ENCODE peak calls at places on chromosomes 4 and X, in seven cellular contexts. One of them, this sample, is unnamed.

GRCh38 chrX:12065251-12065650 is 73.0 kb upstream of the FRMPD4 start:
- DNase-seq in lung: no peak
- DNase-seq in psoas muscle: no peak
- DNase-seq in sigmoid colon: no peak
- DNase-seq in foreskin fibroblast: no peak
- DNase-seq in HCT116: no peak
- DNase-seq in choroid plexus epithelial cell: peak; percentile 35
- DNase-seq in this sample: no peak

GRCh38 chrX:11064851-11065600 is 46.1 kb upstream of the HCCS start:
- DNase-seq in lung: no peak
- DNase-seq in psoas muscle: no peak
- DNase-seq in sigmoid colon: no peak
- DNase-seq in foreskin fibroblast: peak; percentile 47
- DNase-seq in HCT116: no peak
- DNase-seq in choroid plexus epithelial cell: peak; percentile 78
- DNase-seq in this sample: no peak

GRCh38 chr4:95415346-95415771 is 133.4 kb downstream of the UNC5C start:
- DNase-seq in lung: no peak
- DNase-seq in psoas muscle: no peak
- DNase-seq in sigmoid colon: no peak
- DNase-seq in foreskin fibroblast: no peak
- DNase-seq in HCT116: no peak
- DNase-seq in choroid plexus epithelial cell: peak; percentile 45
- DNase-seq in this sample: no peak

GRCh38 chr4:39043058-39043696 is 11.0 kb upstream of the TMEM156 start:
- DNase-seq in lung: no peak
- DNase-seq in psoas muscle: no peak
- DNase-seq in sigmoid colon: no peak
- DNase-seq in foreskin fibroblast: no peak
- DNase-seq in HCT116: no peak
- DNase-seq in choroid plexus epithelial cell: peak; percentile 75
- DNase-seq in this sample: no peak

GRCh38 chr4:19402666-19403065 is 849.0 kb upstream of the SLIT2 start:
- DNase-seq in lung: no peak
- DNase-seq in psoas muscle: no peak
- DNase-seq in sigmoid colon: no peak
- DNase-seq in foreskin fibroblast: peak; percentile 30
- DNase-seq in HCT116: no peak
- DNase-seq in choroid plexus epithelial cell: no peak
- DNase-seq in this sample: no peak

GRCh38 chrX:119127643-119128042 is at the start of gene KIAA1210:
- DNase-seq in lung: no peak
- DNase-seq in psoas muscle: no peak
- DNase-seq in sigmoid colon: no peak
- DNase-seq in foreskin fibroblast: no peak
- DNase-seq in HCT116: no peak
- DNase-seq in choroid plexus epithelial cell: no peak
- DNase-seq in this sample: no peak

GRCh38 chr4:139978692-139979091 is 175.3 kb downstream of the MAML3 start:
- DNase-seq in lung: no peak
- DNase-seq in psoas muscle: no peak
- DNase-seq in sigmoid colon: no peak
- DNase-seq in foreskin fibroblast: no peak
- DNase-seq in HCT116: no peak
- DNase-seq in choroid plexus epithelial cell: no peak
- DNase-seq in this sample: no peak

GRCh38 chrX:101986571-101986970 is 54.7 kb upstream of the ZMAT1 start:
- DNase-seq in lung: no peak
- DNase-seq in psoas muscle: no peak
- DNase-seq in sigmoid colon: no peak
- DNase-seq in foreskin fibroblast: no peak
- DNase-seq in HCT116: no peak
- DNase-seq in choroid plexus epithelial cell: no peak
- DNase-seq in this sample: no peak

GRCh38 chr4:95641571-95641970 is 92.8 kb upstream of the UNC5C start:
- DNase-seq in lung: peak; percentile 29
- DNase-seq in psoas muscle: no peak
- DNase-seq in sigmoid colon: no peak
- DNase-seq in foreskin fibroblast: no peak
- DNase-seq in HCT116: no peak
- DNase-seq in choroid plexus epithelial cell: no peak
- DNase-seq in this sample: no peak

GRCh38 chrX:131987252-131987651 is 35.9 kb upstream of the STK26 start:
- DNase-seq in lung: no peak
- DNase-seq in psoas muscle: no peak
- DNase-seq in sigmoid colon: no peak
- DNase-seq in foreskin fibroblast: no peak
- DNase-seq in HCT116: no peak
- DNase-seq in choroid plexus epithelial cell: no peak
- DNase-seq in this sample: no peak

DNA sequence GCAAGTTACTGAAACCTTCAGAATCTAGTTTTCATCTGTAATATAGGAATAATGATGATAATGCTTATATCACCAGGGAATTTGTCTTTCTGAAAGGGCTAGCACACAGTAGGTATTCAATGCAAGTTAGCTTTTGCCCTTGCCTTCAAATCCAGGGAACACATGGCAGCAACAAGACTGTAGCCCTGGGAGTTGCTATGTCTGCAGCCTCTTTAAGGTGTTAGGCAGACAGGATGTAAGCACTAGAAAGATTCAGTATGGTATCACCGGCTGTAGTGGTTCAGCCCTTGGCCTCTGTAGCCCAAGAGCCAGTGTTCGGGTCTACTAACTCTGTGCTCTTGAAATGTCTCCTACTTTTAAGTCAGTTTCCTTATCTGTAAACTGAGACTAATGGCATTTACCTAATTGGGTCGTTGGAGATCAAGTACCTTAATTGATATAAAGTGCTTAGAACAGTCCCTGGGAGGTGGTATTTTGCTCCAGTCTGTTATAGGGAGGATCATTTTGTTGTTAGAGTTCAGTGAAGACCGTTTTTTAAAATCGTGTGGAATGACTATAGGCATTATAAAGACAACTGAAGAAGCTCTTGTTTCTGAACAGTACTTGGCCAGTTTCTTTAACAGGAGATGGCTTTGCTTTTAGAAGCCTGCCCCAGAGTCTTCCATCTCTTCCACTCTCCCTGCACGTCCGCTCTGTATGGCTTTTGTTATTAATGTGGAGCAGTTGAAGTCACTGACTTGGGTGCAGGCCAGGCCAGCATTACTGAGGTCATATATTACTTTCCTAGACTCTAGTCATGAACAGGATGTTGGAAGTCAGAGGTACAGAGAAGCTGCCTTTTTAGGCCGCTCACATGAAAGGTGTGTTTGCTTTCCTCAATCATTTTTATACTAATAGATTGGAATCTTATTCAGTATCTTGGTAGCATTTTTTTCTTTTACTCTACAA is 44.8 kb downstream of the GAB1 start:
- DNase-seq in lung: peak; percentile 61
- DNase-seq in psoas muscle: peak; percentile 80
- DNase-seq in sigmoid colon: peak; percentile 96
- DNase-seq in foreskin fibroblast: peak; percentile 80
- DNase-seq in HCT116: no peak
- DNase-seq in choroid plexus epithelial cell: peak; percentile 92
- DNase-seq in this sample: no peak
- H3K4me3 ChIP-seq in lung: no peak overlapping the region
- H3K4me3 ChIP-seq in psoas muscle: peak overlapping the region; percentile 30
- H3K4me3 ChIP-seq in sigmoid colon: no peak overlapping the region
- H3K4me3 ChIP-seq in foreskin fibroblast: no peak overlapping the region
- H3K4me3 ChIP-seq in HCT116: no peak overlapping the region
- H3K4me3 ChIP-seq in choroid plexus epithelial cell: no peak overlapping the region
- H3K4me3 ChIP-seq in this sample: no peak overlapping the region

DNA sequence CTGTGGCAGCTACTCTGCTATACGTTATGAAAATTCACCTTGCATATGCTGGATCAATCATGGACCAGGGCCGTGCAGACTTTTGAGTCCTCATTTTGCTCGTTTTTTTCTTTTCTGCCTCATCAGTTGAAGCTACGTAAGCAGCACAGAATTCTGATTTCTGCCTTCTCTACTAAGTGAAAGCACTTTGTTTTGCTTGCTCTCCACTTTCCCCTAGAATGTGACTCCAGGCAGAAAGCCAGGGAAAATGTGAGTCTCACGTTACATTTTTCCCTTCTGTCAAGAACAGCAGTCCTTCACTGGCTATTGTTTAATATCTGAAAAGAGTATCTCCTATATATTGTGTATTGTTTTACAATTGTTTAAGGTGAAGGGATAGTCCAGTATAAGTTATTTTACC is 1840.1 kb downstream of the PCDH7 start:
- DNase-seq in lung: peak; percentile 45
- DNase-seq in psoas muscle: no peak
- DNase-seq in sigmoid colon: no peak
- DNase-seq in foreskin fibroblast: peak; percentile 31
- DNase-seq in HCT116: no peak
- DNase-seq in choroid plexus epithelial cell: peak; percentile 92
- DNase-seq in this sample: no peak
- H3K4me3 ChIP-seq in lung: no peak overlapping the region
- H3K4me3 ChIP-seq in psoas muscle: no peak overlapping the region
- H3K4me3 ChIP-seq in sigmoid colon: no peak overlapping the region
- H3K4me3 ChIP-seq in foreskin fibroblast: peak overlapping the region; percentile 43
- H3K4me3 ChIP-seq in HCT116: no peak overlapping the region
- H3K4me3 ChIP-seq in choroid plexus epithelial cell: peak overlapping the region; percentile 42
- H3K4me3 ChIP-seq in this sample: no peak overlapping the region

GRCh38 chr4:26029512-26030131 is 115.6 kb downstream of the SMIM20 start:
- DNase-seq in lung: no peak
- DNase-seq in psoas muscle: no peak
- DNase-seq in sigmoid colon: no peak
- DNase-seq in foreskin fibroblast: no peak
- DNase-seq in HCT116: no peak
- DNase-seq in choroid plexus epithelial cell: no peak
- DNase-seq in this sample: no peak

GRCh38 chr4:26030780-26031179 is 116.8 kb downstream of the SMIM20 start:
- DNase-seq in lung: no peak
- DNase-seq in psoas muscle: no peak
- DNase-seq in sigmoid colon: no peak
- DNase-seq in foreskin fibroblast: no peak
- DNase-seq in HCT116: no peak
- DNase-seq in choroid plexus epithelial cell: no peak
- DNase-seq in this sample: no peak

GRCh38 chr4:26028133-26028792 is 114.2 kb downstream of the SMIM20 start:
- DNase-seq in lung: no peak
- DNase-seq in psoas muscle: no peak
- DNase-seq in sigmoid colon: no peak
- DNase-seq in foreskin fibroblast: no peak
- DNase-seq in HCT116: no peak
- DNase-seq in choroid plexus epithelial cell: no peak
- DNase-seq in this sample: no peak

GRCh38 chr4:26030260-26030667 is 116.2 kb downstream of the SMIM20 start:
- DNase-seq in lung: no peak
- DNase-seq in psoas muscle: no peak
- DNase-seq in sigmoid colon: no peak
- DNase-seq in foreskin fibroblast: no peak
- DNase-seq in HCT116: no peak
- DNase-seq in choroid plexus epithelial cell: no peak
- DNase-seq in this sample: no peak

GRCh38 chr4:26028793-26029511 is 114.9 kb downstream of the SMIM20 start:
- DNase-seq in lung: peak; percentile 76
- DNase-seq in psoas muscle: peak; percentile 77
- DNase-seq in sigmoid colon: peak; percentile 88
- DNase-seq in foreskin fibroblast: peak; percentile 71
- DNase-seq in HCT116: no peak
- DNase-seq in choroid plexus epithelial cell: peak; percentile 61
- DNase-seq in this sample: no peak
- H3K4me3 ChIP-seq in lung: no peak overlapping the region
- H3K4me3 ChIP-seq in psoas muscle: no peak overlapping the region
- H3K4me3 ChIP-seq in sigmoid colon: no peak overlapping the region
- H3K4me3 ChIP-seq in foreskin fibroblast: no peak overlapping the region
- H3K4me3 ChIP-seq in HCT116: no peak overlapping the region
- H3K4me3 ChIP-seq in choroid plexus epithelial cell: no peak overlapping the region
- H3K4me3 ChIP-seq in this sample: no peak overlapping the region

GRCh38 chr4:68569466-68570121 is 6.5 kb downstream of the UGT2B17 start:
- DNase-seq in lung: no peak
- DNase-seq in psoas muscle: no peak
- DNase-seq in sigmoid colon: no peak
- DNase-seq in foreskin fibroblast: no peak
- DNase-seq in HCT116: no peak
- DNase-seq in choroid plexus epithelial cell: no peak
- DNase-seq in this sample: no peak
- H3K4me3 ChIP-seq in lung: no peak overlapping the region
- H3K4me3 ChIP-seq in psoas muscle: no peak overlapping the region
- H3K4me3 ChIP-seq in sigmoid colon: no peak overlapping the region
- H3K4me3 ChIP-seq in foreskin fibroblast: no peak overlapping the region
- H3K4me3 ChIP-seq in HCT116: no peak overlapping the region
- H3K4me3 ChIP-seq in choroid plexus epithelial cell: no peak overlapping the region
- H3K4me3 ChIP-seq in this sample: no peak overlapping the region